ENCODE peak calls at places on chromosomes 1 and 21, in nine cellular contexts. R is kidney; W is IMR-90; O is CD8-positive, alpha-beta memory T cell; Y is CD8-positive, alpha-beta T cell; I is HAP-1; A is K562; F is breast epithelium; P is mucosa of descending colon. X is an unnamed sample.
A peak's percentile ranks its signal among the peaks of the same experiment; 100 is the strongest.

GRCh38 chr1:192983349-192983980 is 75.7 kb downstream of the UCHL5 start:
- DNase-seq in R (no peak), W (peak; percentile 6), O (no peak), Y (no peak), I (peak; percentile 19), A (no peak), F (no peak), P (no peak), X (no peak)

GRCh38 chr1:85578321-85579295 is 2.0 kb upstream of the CCN1 start:
- DNase-seq in R (peak; percentile 33), W (peak; percentile 98), O (no peak), Y (no peak), I (peak; percentile 53), A (no peak), F (no peak), P (no peak), X (no peak)

GRCh38 chr1:87182611-87183010 is 146.1 kb upstream of the LMO4 start:
- DNase-seq in R (no peak), W (no peak), O (no peak), Y (no peak), I (no peak), A (no peak), F (no peak), P (no peak), X (no peak)

GRCh38 chr1:30748699-30749401 is 8.7 kb downstream of the LAPTM5 start:
- DNase-seq in R (peak; percentile 68), W (no peak), O (no peak), Y (peak; percentile 44), I (no peak), A (no peak), F (no peak), P (no peak), X (no peak)

GRCh38 chr1:101526813-101527212 is 290.0 kb downstream of the S1PR1 start:
- DNase-seq in R (no peak), W (no peak), O (no peak), Y (no peak), I (no peak), A (no peak), F (no peak), P (no peak), X (no peak)

GRCh38 chr1:194369622-194370021 is 1183.2 kb upstream of the B3GALT2 start:
- DNase-seq in R (no peak), W (no peak), O (no peak), Y (no peak), I (no peak), A (no peak), F (no peak), P (no peak), X (no peak)

GRCh38 chr21:35346697-35347096 is 297.6 kb upstream of the RUNX1 start:
- DNase-seq in R (no peak), W (no peak), O (no peak), Y (no peak), I (no peak), A (no peak), F (no peak), P (no peak), X (no peak)

GRCh38 chr1:232754930-232755329 is 50.3 kb upstream of the MAP10 start:
- DNase-seq in R (no peak), W (no peak), O (no peak), Y (no peak), I (no peak), A (no peak), F (no peak), P (no peak), X (no peak)

GRCh38 chr1:226656201-226656600 is 82.9 kb downstream of the ITPKB start:
- DNase-seq in R (peak; percentile 53), W (no peak), O (peak; percentile 35), Y (no peak), I (no peak), A (no peak), F (no peak), P (peak; percentile 71), X (no peak)

GRCh38 chr1:118101445-118101844 is 83.6 kb downstream of the SPAG17 start:
- DNase-seq in R (no peak), W (no peak), O (no peak), Y (no peak), I (no peak), A (no peak), F (no peak), P (no peak), X (no peak)

GRCh38 chr1:26122988-26123973 is 11.7 kb downstream of the PDIK1L start:
- DNase-seq in R (no peak), W (peak; percentile 73), O (no peak), Y (no peak), I (no peak), A (no peak), F (no peak), P (no peak), X (no peak)

GRCh38 chr1:35361638-35362037 is 93.1 kb downstream of the ZMYM4 start:
- DNase-seq in R (no peak), W (no peak), O (no peak), Y (no peak), I (no peak), A (no peak), F (no peak), P (no peak), X (no peak)

GRCh38 chr1:9174243-9174642 is 45.3 kb upstream of the GPR157 start:
- DNase-seq in R (no peak), W (no peak), O (no peak), Y (no peak), I (no peak), A (no peak), F (no peak), P (no peak), X (no peak)

GRCh38 chr1:9166289-9167235 is 37.7 kb upstream of the GPR157 start:
- DNase-seq in R (peak; percentile 59), W (peak; percentile 89), O (no peak), Y (no peak), I (no peak), A (no peak), F (no peak), P (no peak), X (no peak)

GRCh38 chr1:9165396-9165795 is 36.5 kb upstream of the GPR157 start:
- DNase-seq in R (peak; percentile 12), W (no peak), O (no peak), Y (no peak), I (peak; percentile 39), A (no peak), F (no peak), P (no peak), X (no peak)

GRCh38 chr1:9167638-9168037 is 38.7 kb upstream of the GPR157 start:
- DNase-seq in R (peak; percentile 16), W (no peak), O (no peak), Y (no peak), I (no peak), A (no peak), F (no peak), P (no peak), X (no peak)

GRCh38 chr1:9169601-9170137 is 40.8 kb upstream of the GPR157 start:
- DNase-seq in R (peak; percentile 7), W (no peak), O (no peak), Y (no peak), I (no peak), A (no peak), F (no peak), P (no peak), X (no peak)
- H3K36me3 ChIP-seq in R (no peaks in the 10 kb centered on the region), W (peaks cover 18% of the 10 kb centered on the region), O (no peaks in the 10 kb centered on the region), Y (no peaks in the 10 kb centered on the region), I (no peaks in the 10 kb centered on the region), A (no peaks in the 10 kb centered on the region), F (no peaks in the 10 kb centered on the region), P (no peaks in the 10 kb centered on the region), X (peaks cover 17% of the 10 kb centered on the region)

GRCh38 chr1:234212764-234213406 is 160.4 kb upstream of the COA6 start:
- DNase-seq in R (no peak), W (peak; percentile 26), O (no peak), Y (no peak), I (peak; percentile 51), A (peak; percentile 68), F (no peak), P (no peak), X (no peak)

GRCh38 chr1:234216116-234216703 is 157.0 kb upstream of the COA6 start:
- DNase-seq in R (no peak), W (no peak), O (no peak), Y (no peak), I (no peak), A (no peak), F (no peak), P (no peak), X (peak; percentile 36)

GRCh38 chr1:234214129-234214910 is 158.9 kb upstream of the COA6 start:
- DNase-seq in R (peak; percentile 77), W (peak; percentile 7), O (no peak), Y (no peak), I (no peak), A (no peak), F (peak; percentile 59), P (no peak), X (peak; percentile 63)

GRCh38 chr1:234214911-234215892 is 158.1 kb upstream of the COA6 start:
- DNase-seq in R (no peak), W (no peak), O (no peak), Y (no peak), I (no peak), A (no peak), F (peak; percentile 79), P (no peak), X (no peak)

DNA sequence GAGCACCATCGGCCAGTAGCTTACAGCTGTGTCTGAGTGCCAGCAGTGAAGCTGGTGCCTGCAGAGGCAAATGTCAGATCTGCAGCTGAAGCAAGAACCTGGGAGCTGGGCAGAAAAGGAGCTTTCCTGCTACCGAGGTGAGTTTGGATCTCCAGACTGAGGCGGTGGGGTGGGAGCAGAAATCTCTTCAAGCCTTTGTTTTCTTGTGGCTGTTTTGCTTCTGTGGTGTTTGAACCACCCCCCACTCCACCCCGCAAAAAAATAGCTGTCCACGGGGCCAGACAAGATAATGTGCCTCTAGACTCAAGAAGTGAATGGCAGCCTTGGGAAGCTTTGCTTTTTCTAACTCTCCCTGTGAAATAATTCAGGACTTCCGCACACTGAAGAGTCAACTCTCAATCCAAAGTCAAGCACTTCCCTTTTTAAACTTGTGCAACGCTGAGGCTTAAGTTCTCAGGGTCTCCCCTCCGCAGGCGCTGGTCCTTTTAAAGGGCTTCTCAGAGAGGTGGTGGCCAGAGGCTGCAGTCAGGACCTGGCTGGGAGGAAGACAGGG is 159.6 kb upstream of the COA6 start:
- DNase-seq in R (no peak), W (no peak), O (no peak), Y (no peak), I (no peak), A (no peak), F (no peak), P (no peak), X (no peak)
- H3K4me3 ChIP-seq in R (no peak overlapping the region), W (peak overlapping the region; percentile 54), O (no peak overlapping the region), Y (no peak overlapping the region), I (peak overlapping the region; percentile 21), A (no peak overlapping the region), F (peak overlapping the region; percentile 58), P (no peak overlapping the region), X (peak overlapping the region; percentile 63)

DNA sequence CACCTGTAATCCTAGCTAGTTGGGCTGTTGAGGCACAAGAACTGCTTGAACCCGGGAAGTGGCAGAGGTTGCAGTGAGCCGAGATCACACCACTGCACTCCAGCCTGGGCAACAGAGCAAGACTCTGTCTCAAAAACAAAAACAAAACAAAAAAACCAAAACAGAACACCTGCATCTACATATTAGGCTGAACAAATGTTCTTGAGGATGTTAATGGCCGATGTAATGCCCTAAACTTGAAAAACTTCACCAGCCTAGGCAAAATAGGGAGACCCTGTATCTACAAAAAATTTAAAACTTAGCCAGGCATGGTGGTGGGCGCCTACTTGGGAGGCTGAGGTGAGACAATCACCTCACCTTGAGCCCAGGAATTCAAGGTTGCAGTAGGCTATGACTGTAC is 17.8 kb downstream of the GPBP1L1 start:
- DNase-seq in R (no peak), W (no peak), O (no peak), Y (no peak), I (no peak), A (no peak), F (no peak), P (no peak), X (no peak)
- H3K36me3 ChIP-seq in R (no peaks in the 10 kb centered on the region), W (no peaks in the 10 kb centered on the region), O (no peaks in the 10 kb centered on the region), Y (peaks cover 2% of the 10 kb centered on the region), I (no peaks in the 10 kb centered on the region), A (peaks cover 33% of the 10 kb centered on the region), F (no peaks in the 10 kb centered on the region), P (no peaks in the 10 kb centered on the region), X (no peaks in the 10 kb centered on the region)

GRCh38 chr1:156752843-156753486 is 1.5 kb upstream of the HDGF start:
- DNase-seq in R (no peak), W (peak; percentile 64), O (no peak), Y (no peak), I (no peak), A (no peak), F (no peak), P (no peak), X (no peak)
- H3K4me3 ChIP-seq in R (peak overlapping the region; percentile 97), W (peak overlapping the region; percentile 1), O (no peak overlapping the region), Y (peak overlapping the region; percentile 89), I (peak overlapping the region; percentile 77), A (peak overlapping the region; percentile 95), F (peak overlapping the region; percentile 95), P (no peak overlapping the region), X (peak overlapping the region; percentile 93)

X was measured in GM06990.